ENCODE peak calls at places on chromosomes 1 and 21, in eight cellular contexts. One of them, this sample, is unnamed.

GRCh38 chr1:101653482-101653946 is 343.2 kb downstream of the OLFM3 start:
- DNase-seq in IMR-90: peak
- DNase-seq in AG09309: no peak
- DNase-seq in lower leg skin: no peak
- DNase-seq in hepatocyte: peak
- DNase-seq in heart right ventricle: no peak
- DNase-seq in fibroblast of pulmonary artery: peak
- DNase-seq in Peyer's patch: no peak
- DNase-seq in this sample: no peak

GRCh38 chr1:151061012-151061401 is 810 bp downstream of the MLLT11 start:
- DNase-seq in IMR-90: peak
- DNase-seq in AG09309: no peak
- DNase-seq in lower leg skin: no peak
- DNase-seq in hepatocyte: no peak
- DNase-seq in heart right ventricle: no peak
- DNase-seq in fibroblast of pulmonary artery: no peak
- DNase-seq in Peyer's patch: no peak
- DNase-seq in this sample: no peak

GRCh38 chr1:111895456-111895855 is 94.0 kb downstream of the KCND3 start:
- DNase-seq in IMR-90: peak
- DNase-seq in AG09309: no peak
- DNase-seq in lower leg skin: no peak
- DNase-seq in hepatocyte: no peak
- DNase-seq in heart right ventricle: no peak
- DNase-seq in fibroblast of pulmonary artery: no peak
- DNase-seq in Peyer's patch: no peak
- DNase-seq in this sample: no peak

GRCh38 chr1:207873055-207873890 is 37.7 kb downstream of the CD34 start:
- DNase-seq in IMR-90: no peak
- DNase-seq in AG09309: no peak
- DNase-seq in lower leg skin: peak
- DNase-seq in hepatocyte: no peak
- DNase-seq in heart right ventricle: no peak
- DNase-seq in fibroblast of pulmonary artery: no peak
- DNase-seq in Peyer's patch: peak
- DNase-seq in this sample: no peak

GRCh38 chr1:30764396-30764795 is 6.8 kb upstream of the LAPTM5 start:
- DNase-seq in IMR-90: no peak
- DNase-seq in AG09309: no peak
- DNase-seq in lower leg skin: no peak
- DNase-seq in hepatocyte: no peak
- DNase-seq in heart right ventricle: no peak
- DNase-seq in fibroblast of pulmonary artery: no peak
- DNase-seq in Peyer's patch: no peak
- DNase-seq in this sample: no peak

GRCh38 chr21:37227071-37228002 is 39.8 kb downstream of the VPS26C start:
- DNase-seq in IMR-90: no peak
- DNase-seq in AG09309: no peak
- DNase-seq in lower leg skin: no peak
- DNase-seq in hepatocyte: no peak
- DNase-seq in heart right ventricle: no peak
- DNase-seq in fibroblast of pulmonary artery: no peak
- DNase-seq in Peyer's patch: no peak
- DNase-seq in this sample: no peak

GRCh38 chr1:218850367-218850766 is 323.3 kb upstream of the LYPLAL1 start:
- DNase-seq in IMR-90: peak
- DNase-seq in AG09309: no peak
- DNase-seq in lower leg skin: no peak
- DNase-seq in hepatocyte: no peak
- DNase-seq in heart right ventricle: no peak
- DNase-seq in fibroblast of pulmonary artery: peak
- DNase-seq in Peyer's patch: no peak
- DNase-seq in this sample: no peak

GRCh38 chr1:182826892-182827291 is 12.3 kb upstream of the DHX9 start:
- DNase-seq in IMR-90: no peak
- DNase-seq in AG09309: no peak
- DNase-seq in lower leg skin: no peak
- DNase-seq in hepatocyte: no peak
- DNase-seq in heart right ventricle: no peak
- DNase-seq in fibroblast of pulmonary artery: no peak
- DNase-seq in Peyer's patch: no peak
- DNase-seq in this sample: no peak

GRCh38 chr1:110542730-110543129 is 23.8 kb upstream of the KCNA10 start:
- DNase-seq in IMR-90: peak
- DNase-seq in AG09309: no peak
- DNase-seq in lower leg skin: no peak
- DNase-seq in hepatocyte: peak
- DNase-seq in heart right ventricle: no peak
- DNase-seq in fibroblast of pulmonary artery: peak
- DNase-seq in Peyer's patch: no peak
- DNase-seq in this sample: no peak

GRCh38 chr1:11056504-11056903 is 3.3 kb downstream of the SRM start:
- DNase-seq in IMR-90: no peak
- DNase-seq in AG09309: no peak
- DNase-seq in lower leg skin: no peak
- DNase-seq in hepatocyte: no peak
- DNase-seq in heart right ventricle: no peak
- DNase-seq in fibroblast of pulmonary artery: no peak
- DNase-seq in Peyer's patch: no peak
- DNase-seq in this sample: no peak

GRCh38 chr1:119554188-119554587 is 47.2 kb downstream of the HSD3B1 start:
- DNase-seq in IMR-90: peak
- DNase-seq in AG09309: peak
- DNase-seq in lower leg skin: no peak
- DNase-seq in hepatocyte: peak
- DNase-seq in heart right ventricle: no peak
- DNase-seq in fibroblast of pulmonary artery: peak
- DNase-seq in Peyer's patch: no peak
- DNase-seq in this sample: no peak

GRCh38 chr1:243345205-243345604 is 89.4 kb downstream of the SDCCAG8 start:
- DNase-seq in IMR-90: peak
- DNase-seq in AG09309: no peak
- DNase-seq in lower leg skin: no peak
- DNase-seq in hepatocyte: peak
- DNase-seq in heart right ventricle: no peak
- DNase-seq in fibroblast of pulmonary artery: peak
- DNase-seq in Peyer's patch: no peak
- DNase-seq in this sample: no peak

GRCh38 chr1:24564695-24565094 is 8.8 kb downstream of the NCMAP start:
- DNase-seq in IMR-90: no peak
- DNase-seq in AG09309: no peak
- DNase-seq in lower leg skin: no peak
- DNase-seq in hepatocyte: no peak
- DNase-seq in heart right ventricle: no peak
- DNase-seq in fibroblast of pulmonary artery: no peak
- DNase-seq in Peyer's patch: no peak
- DNase-seq in this sample: no peak

GRCh38 chr1:109730666-109731065 is 10.2 kb downstream of the GSTM3 start:
- DNase-seq in IMR-90: no peak
- DNase-seq in AG09309: no peak
- DNase-seq in lower leg skin: no peak
- DNase-seq in hepatocyte: no peak
- DNase-seq in heart right ventricle: no peak
- DNase-seq in fibroblast of pulmonary artery: no peak
- DNase-seq in Peyer's patch: no peak
- DNase-seq in this sample: no peak

GRCh38 chr21:37073417-37074194 is 552 bp downstream of the TTC3 start:
- DNase-seq in IMR-90: peak
- DNase-seq in AG09309: no peak
- DNase-seq in lower leg skin: peak
- DNase-seq in hepatocyte: peak
- DNase-seq in heart right ventricle: peak
- DNase-seq in fibroblast of pulmonary artery: peak
- DNase-seq in Peyer's patch: peak
- DNase-seq in this sample: peak

GRCh38 chr1:239682945-239683344 is 296.6 kb downstream of the CHRM3 start:
- DNase-seq in IMR-90: no peak
- DNase-seq in AG09309: no peak
- DNase-seq in lower leg skin: no peak
- DNase-seq in hepatocyte: no peak
- DNase-seq in heart right ventricle: no peak
- DNase-seq in fibroblast of pulmonary artery: no peak
- DNase-seq in Peyer's patch: no peak
- DNase-seq in this sample: no peak

GRCh38 chr21:45430521-45431501 is 25.8 kb downstream of the COL18A1 start:
- DNase-seq in IMR-90: peak
- DNase-seq in AG09309: no peak
- DNase-seq in lower leg skin: no peak
- DNase-seq in hepatocyte: peak
- DNase-seq in heart right ventricle: no peak
- DNase-seq in fibroblast of pulmonary artery: no peak
- DNase-seq in Peyer's patch: no peak
- DNase-seq in this sample: no peak

GRCh38 chr1:93661829-93662474 is 19.7 kb downstream of the BCAR3 start:
- DNase-seq in IMR-90: peak
- DNase-seq in AG09309: no peak
- DNase-seq in lower leg skin: no peak
- DNase-seq in hepatocyte: peak
- DNase-seq in heart right ventricle: no peak
- DNase-seq in fibroblast of pulmonary artery: peak
- DNase-seq in Peyer's patch: no peak
- DNase-seq in this sample: no peak

GRCh38 chr1:27960762-27961645 is 1.2 kb downstream of the XKR8 start:
- DNase-seq in IMR-90: no peak
- DNase-seq in AG09309: no peak
- DNase-seq in lower leg skin: no peak
- DNase-seq in hepatocyte: no peak
- DNase-seq in heart right ventricle: no peak
- DNase-seq in fibroblast of pulmonary artery: no peak
- DNase-seq in Peyer's patch: no peak
- DNase-seq in this sample: no peak

GRCh38 chr21:35236090-35236489 is 187.0 kb upstream of the RUNX1 start:
- DNase-seq in IMR-90: no peak
- DNase-seq in AG09309: no peak
- DNase-seq in lower leg skin: no peak
- DNase-seq in hepatocyte: no peak
- DNase-seq in heart right ventricle: no peak
- DNase-seq in fibroblast of pulmonary artery: no peak
- DNase-seq in Peyer's patch: no peak
- DNase-seq in this sample: no peak

GRCh38 chr1:247347395-247348222 is 15.9 kb upstream of the ZNF496 start:
- DNase-seq in IMR-90: no peak
- DNase-seq in AG09309: no peak
- DNase-seq in lower leg skin: no peak
- DNase-seq in hepatocyte: no peak
- DNase-seq in heart right ventricle: peak
- DNase-seq in fibroblast of pulmonary artery: no peak
- DNase-seq in Peyer's patch: no peak
- DNase-seq in this sample: no peak
- H3K4me3 ChIP-seq in IMR-90: no peak
- H3K4me3 ChIP-seq in AG09309: no peak
- H3K4me3 ChIP-seq in lower leg skin: no peak
- H3K4me3 ChIP-seq in hepatocyte: no peak
- H3K4me3 ChIP-seq in heart right ventricle: peak
- H3K4me3 ChIP-seq in fibroblast of pulmonary artery: no peak
- H3K4me3 ChIP-seq in Peyer's patch: no peak
- H3K4me3 ChIP-seq in this sample: peak

DNA sequence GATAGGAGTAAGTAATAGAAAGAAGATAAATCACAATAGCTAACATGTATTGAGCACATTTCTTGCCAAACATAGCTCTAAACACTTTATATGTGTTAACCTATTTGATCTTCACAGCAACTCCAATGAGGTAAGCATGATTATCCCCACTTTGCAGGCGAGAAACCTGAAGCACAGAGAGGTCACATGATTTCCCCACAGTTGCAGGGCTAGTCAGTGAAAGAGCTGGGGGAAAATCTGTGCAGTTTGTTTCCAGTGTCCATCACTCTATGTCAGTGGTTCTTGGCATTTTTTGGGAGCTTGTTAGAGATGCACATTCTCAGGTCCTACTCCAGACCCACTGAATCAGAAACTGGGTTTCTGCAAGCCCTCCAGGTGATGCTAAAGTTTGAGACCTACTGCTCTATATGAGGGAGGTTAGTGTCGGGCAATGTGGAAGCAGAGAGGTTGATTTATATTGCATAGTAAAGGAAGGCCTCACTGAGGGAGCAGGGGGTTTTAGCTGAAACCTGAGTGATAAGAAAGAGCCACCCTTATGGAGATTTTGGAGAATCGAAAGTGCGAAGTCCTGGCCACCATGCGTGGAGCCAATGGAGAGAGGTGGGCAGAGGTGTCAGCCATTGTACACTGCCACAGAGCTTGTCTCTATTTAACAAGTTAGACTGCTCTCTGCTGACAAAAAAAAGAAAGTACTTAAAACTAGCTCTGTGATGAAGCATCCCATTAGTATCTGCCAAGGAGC is 20.9 kb downstream of the MCOLN3 start:
- DNase-seq in IMR-90: peak
- DNase-seq in AG09309: no peak
- DNase-seq in lower leg skin: no peak
- DNase-seq in hepatocyte: peak
- DNase-seq in heart right ventricle: no peak
- DNase-seq in fibroblast of pulmonary artery: peak
- DNase-seq in Peyer's patch: peak
- DNase-seq in this sample: no peak
- H3K4me3 ChIP-seq in IMR-90: no peak
- H3K4me3 ChIP-seq in AG09309: no peak
- H3K4me3 ChIP-seq in lower leg skin: no peak
- H3K4me3 ChIP-seq in hepatocyte: no peak
- H3K4me3 ChIP-seq in heart right ventricle: no peak
- H3K4me3 ChIP-seq in fibroblast of pulmonary artery: no peak
- H3K4me3 ChIP-seq in Peyer's patch: no peak
- H3K4me3 ChIP-seq in this sample: no peak

DNA sequence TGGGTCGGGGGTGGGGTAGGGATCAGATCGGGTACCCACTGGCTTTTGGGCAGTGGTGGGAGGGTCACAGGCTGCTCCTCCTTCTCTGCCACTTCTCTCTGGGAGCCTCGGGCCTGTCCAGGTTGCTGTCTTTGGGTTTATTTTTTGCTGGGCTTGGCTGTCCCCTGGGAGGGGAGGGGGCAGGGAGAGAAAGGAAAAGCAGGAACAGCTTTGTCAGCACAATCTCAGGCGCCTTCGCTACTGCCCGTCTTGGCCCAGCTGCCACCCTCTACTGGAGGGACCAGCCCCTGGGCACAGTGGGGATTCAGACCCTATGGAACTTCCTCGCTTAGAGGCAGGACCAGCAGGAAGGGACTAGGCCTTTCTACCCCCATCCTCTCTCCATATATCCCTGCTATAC is 8.4 kb downstream of the KCNQ4 start:
- DNase-seq in IMR-90: no peak
- DNase-seq in AG09309: no peak
- DNase-seq in lower leg skin: no peak
- DNase-seq in hepatocyte: no peak
- DNase-seq in heart right ventricle: no peak
- DNase-seq in fibroblast of pulmonary artery: no peak
- DNase-seq in Peyer's patch: no peak
- DNase-seq in this sample: no peak
- H3K4me3 ChIP-seq in IMR-90: no peak
- H3K4me3 ChIP-seq in AG09309: no peak
- H3K4me3 ChIP-seq in lower leg skin: no peak
- H3K4me3 ChIP-seq in hepatocyte: no peak
- H3K4me3 ChIP-seq in heart right ventricle: no peak
- H3K4me3 ChIP-seq in fibroblast of pulmonary artery: no peak
- H3K4me3 ChIP-seq in Peyer's patch: no peak
- H3K4me3 ChIP-seq in this sample: no peak

DNA sequence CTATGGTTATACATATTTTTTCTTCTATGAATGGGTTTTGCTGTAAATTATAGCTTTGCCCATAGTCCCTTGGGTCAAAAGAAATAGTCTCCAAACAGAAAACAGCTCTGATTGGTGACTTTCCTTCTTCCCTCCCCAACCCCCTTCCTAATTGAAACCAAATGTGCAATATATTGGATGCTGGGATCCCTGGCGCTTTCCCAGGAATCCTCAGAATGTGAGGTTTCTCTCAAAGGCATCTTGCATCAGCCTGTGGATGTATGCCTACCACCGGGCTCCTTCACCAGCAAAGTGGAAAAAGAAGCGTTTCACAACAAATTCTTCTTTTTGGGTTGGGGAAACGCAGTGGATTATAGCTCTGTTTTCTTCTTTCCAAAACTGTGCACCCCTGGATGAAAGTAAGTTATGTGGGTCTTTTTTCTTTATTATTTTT is at the start of gene DDR2:
- DNase-seq in IMR-90: peak
- DNase-seq in AG09309: peak
- DNase-seq in lower leg skin: peak
- DNase-seq in hepatocyte: peak
- DNase-seq in heart right ventricle: peak
- DNase-seq in fibroblast of pulmonary artery: peak
- DNase-seq in Peyer's patch: no peak
- DNase-seq in this sample: peak
- H3K4me3 ChIP-seq in IMR-90: peak
- H3K4me3 ChIP-seq in AG09309: peak
- H3K4me3 ChIP-seq in lower leg skin: peak
- H3K4me3 ChIP-seq in hepatocyte: peak
- H3K4me3 ChIP-seq in heart right ventricle: peak
- H3K4me3 ChIP-seq in fibroblast of pulmonary artery: peak
- H3K4me3 ChIP-seq in Peyer's patch: peak
- H3K4me3 ChIP-seq in this sample: peak

This sample was measured in gastrocnemius medialis.